ENCODE peak calls at places on chromosome 2, in five cellular contexts. H, A, M, Z and N are unnamed samples.
A peak's percentile ranks its signal among the peaks of the same experiment; 100 is the strongest.

GRCh38 chr2:133293544-133294270 is 274.6 kb downstream of the NCKAP5 start:
- DNase-seq in H (no peak), A (no peak), M (no peak), Z (no peak), N (no peak)

GRCh38 chr2:109032229-109032800 is 43.3 kb upstream of the EDAR start:
- DNase-seq in H (peak; percentile 7), A (no peak), M (no peak), Z (no peak), N (no peak)

GRCh38 chr2:44150473-44150872 is 18.2 kb upstream of the PPM1B start:
- DNase-seq in H (no peak), A (no peak), M (no peak), Z (no peak), N (no peak)

GRCh38 chr2:55158111-55158814 is 73.8 kb downstream of the CLHC1 start:
- DNase-seq in H (no peak), A (no peak), M (no peak), Z (no peak), N (no peak)

GRCh38 chr2:186641807-186642321 is 52.0 kb upstream of the FAM171B start:
- DNase-seq in H (no peak), A (peak; percentile 15), M (no peak), Z (peak; percentile 69), N (peak; percentile 51)

GRCh38 chr2:37698931-37699481 is 27.6 kb upstream of the CDC42EP3 start:
- DNase-seq in H (no peak), A (no peak), M (no peak), Z (no peak), N (no peak)

GRCh38 chr2:219689676-219690628 is 62.5 kb downstream of the SLC4A3 start:
- DNase-seq in H (no peak), A (peak; percentile 29), M (no peak), Z (peak; percentile 67), N (peak; percentile 44)

GRCh38 chr2:174633621-174633927 is 36.0 kb upstream of the WIPF1 start:
- DNase-seq in H (no peak), A (no peak), M (peak; percentile 77), Z (no peak), N (no peak)

GRCh38 chr2:223967981-223968380 is 10.7 kb downstream of the MRPL44 start:
- DNase-seq in H (no peak), A (no peak), M (no peak), Z (no peak), N (no peak)

GRCh38 chr2:189541591-189541990 is 39.0 kb downstream of the SLC40A1 start:
- DNase-seq in H (no peak), A (no peak), M (no peak), Z (no peak), N (peak; percentile 70)

GRCh38 chr2:218959141-218959731 is at the start of gene CDK5R2:
- DNase-seq in H (no peak), A (peak; percentile 81), M (peak; percentile 86), Z (peak; percentile 97), N (peak; percentile 51)

GRCh38 chr2:127081826-127082633 is 24.9 kb downstream of the BIN1 start:
- DNase-seq in H (no peak), A (peak; percentile 61), M (peak; percentile 97), Z (peak; percentile 44), N (no peak)

GRCh38 chr2:46094689-46095088 is 202.5 kb upstream of the EPAS1 start:
- DNase-seq in H (no peak), A (no peak), M (no peak), Z (no peak), N (no peak)

GRCh38 chr2:27240406-27240805 is 22.4 kb downstream of the SLC30A3 start:
- DNase-seq in H (no peak), A (no peak), M (no peak), Z (no peak), N (no peak)

GRCh38 chr2:54626884-54627283 is 96.6 kb upstream of the EML6 start:
- DNase-seq in H (no peak), A (no peak), M (no peak), Z (no peak), N (no peak)

GRCh38 chr2:145158051-145158586 is 638.2 kb upstream of the ZEB2 start:
- DNase-seq in H (peak; percentile 83), A (peak; percentile 24), M (no peak), Z (no peak), N (peak; percentile 6)

DNA sequence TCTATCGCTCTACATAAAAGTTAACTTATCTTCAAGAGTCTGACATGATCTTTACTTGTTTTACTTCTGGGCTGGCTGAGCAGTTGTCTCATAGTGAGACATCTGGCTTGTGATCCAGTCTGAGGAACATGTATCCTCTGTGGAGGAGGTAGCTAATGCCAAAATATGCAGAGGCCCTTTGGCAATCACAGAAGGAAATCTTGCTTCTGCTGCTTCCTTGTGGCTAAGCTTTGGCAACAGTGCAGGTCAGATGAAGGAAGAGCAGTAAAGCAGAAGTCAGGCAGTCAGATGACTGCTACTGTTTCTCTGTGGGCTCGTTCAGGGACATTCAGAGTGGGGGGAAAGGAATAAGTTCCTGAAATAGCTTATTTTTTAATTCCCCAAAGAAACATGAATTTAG is 22.3 kb downstream of the DOK1 start:
- DNase-seq in H (no peak), A (no peak), M (no peak), Z (no peak), N (peak; percentile 57)
- TF ChIP-seq POLR2AphosphoS5 in H (peak; percentile 13), A (no peak), M (no peak), Z (no peak), N (peak; percentile 79)

GRCh38 chr2:216502776-216503629 is 4.4 kb downstream of the RPL37A start:
- DNase-seq in H (no peak), A (no peak), M (no peak), Z (no peak), N (no peak)
- H3K4me1 ChIP-seq in H (peaks cover 26% of the 10 kb centered on the region), A (peaks cover 46% of the 10 kb centered on the region), M (peaks cover 32% of the 10 kb centered on the region), Z (peaks cover 29% of the 10 kb centered on the region), N (peaks cover 11% of the 10 kb centered on the region)

DNA sequence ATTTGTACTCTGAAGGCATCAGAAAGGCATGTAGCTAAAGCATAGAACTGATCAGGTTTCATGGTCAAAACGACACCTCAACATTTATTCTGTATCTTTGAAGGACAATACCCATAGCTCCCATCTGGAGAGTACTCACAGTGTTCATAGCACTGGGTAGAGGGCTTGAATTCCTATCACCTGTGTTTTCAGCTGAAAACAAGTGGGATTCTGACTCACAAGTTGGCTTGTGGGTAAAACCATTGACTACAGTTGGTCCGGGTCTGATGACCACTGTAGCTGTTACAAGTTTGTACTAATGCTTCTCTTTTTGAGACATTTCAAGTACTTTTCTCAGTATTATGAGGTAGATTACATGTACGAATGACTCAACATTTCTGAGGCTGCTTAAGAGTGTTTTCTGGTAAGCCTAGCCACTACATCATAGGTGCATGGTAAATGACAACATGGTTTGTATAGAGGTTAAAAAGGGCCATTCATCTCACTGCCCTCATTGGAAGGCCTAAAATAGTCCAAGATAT is 68.6 kb upstream of the PELI1 start:
- DNase-seq in H (no peak), A (no peak), M (no peak), Z (peak; percentile 36), N (no peak)
- TF ChIP-seq POLR2AphosphoS5 in H (no peak), A (no peak), M (no peak), Z (no peak), N (no peak)

DNA sequence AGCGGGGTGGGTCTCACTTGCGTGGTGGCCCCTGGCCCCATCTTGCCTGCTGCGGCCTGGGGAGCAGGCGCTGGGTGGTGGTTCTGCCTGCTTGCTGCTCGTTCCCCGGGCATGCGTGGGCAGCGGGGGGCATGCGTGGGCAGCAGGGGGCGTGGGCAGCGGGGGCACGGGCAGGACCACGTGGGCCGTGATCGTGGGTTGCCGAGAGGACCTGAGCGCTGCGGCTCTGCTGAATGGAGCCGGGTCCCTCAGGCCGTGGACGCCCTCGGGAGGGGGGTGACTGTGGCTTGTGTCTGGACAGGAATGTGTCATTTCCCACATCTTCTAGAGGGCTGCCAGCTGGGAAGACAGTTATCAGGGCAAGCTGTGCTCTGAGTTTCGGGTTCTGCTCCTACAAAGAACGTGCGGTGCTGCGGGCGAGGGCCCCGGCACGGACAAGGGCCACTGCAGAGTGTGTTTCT is 8.3 kb upstream of the GAL3ST2 start:
- DNase-seq in H (no peak), A (no peak), M (peak; percentile 70), Z (no peak), N (no peak)
- H3K4me1 ChIP-seq in H (peaks cover 10% of the 10 kb centered on the region), A (peaks cover 15% of the 10 kb centered on the region), M (peaks cover 10% of the 10 kb centered on the region), Z (no peaks in the 10 kb centered on the region), N (no peaks in the 10 kb centered on the region)

GRCh38 chr2:149861034-149861433 is 273.5 kb upstream of the MMADHC start:
- DNase-seq in H (no peak), A (no peak), M (no peak), Z (no peak), N (no peak)

GRCh38 chr2:149857344-149857743 is 269.8 kb upstream of the MMADHC start:
- DNase-seq in H (no peak), A (no peak), M (no peak), Z (no peak), N (no peak)

GRCh38 chr2:149860276-149860921 is 272.8 kb upstream of the MMADHC start:
- DNase-seq in H (no peak), A (no peak), M (no peak), Z (no peak), N (no peak)

GRCh38 chr2:149858214-149858613 is 270.6 kb upstream of the MMADHC start:
- DNase-seq in H (no peak), A (no peak), M (no peak), Z (no peak), N (no peak)

DNA sequence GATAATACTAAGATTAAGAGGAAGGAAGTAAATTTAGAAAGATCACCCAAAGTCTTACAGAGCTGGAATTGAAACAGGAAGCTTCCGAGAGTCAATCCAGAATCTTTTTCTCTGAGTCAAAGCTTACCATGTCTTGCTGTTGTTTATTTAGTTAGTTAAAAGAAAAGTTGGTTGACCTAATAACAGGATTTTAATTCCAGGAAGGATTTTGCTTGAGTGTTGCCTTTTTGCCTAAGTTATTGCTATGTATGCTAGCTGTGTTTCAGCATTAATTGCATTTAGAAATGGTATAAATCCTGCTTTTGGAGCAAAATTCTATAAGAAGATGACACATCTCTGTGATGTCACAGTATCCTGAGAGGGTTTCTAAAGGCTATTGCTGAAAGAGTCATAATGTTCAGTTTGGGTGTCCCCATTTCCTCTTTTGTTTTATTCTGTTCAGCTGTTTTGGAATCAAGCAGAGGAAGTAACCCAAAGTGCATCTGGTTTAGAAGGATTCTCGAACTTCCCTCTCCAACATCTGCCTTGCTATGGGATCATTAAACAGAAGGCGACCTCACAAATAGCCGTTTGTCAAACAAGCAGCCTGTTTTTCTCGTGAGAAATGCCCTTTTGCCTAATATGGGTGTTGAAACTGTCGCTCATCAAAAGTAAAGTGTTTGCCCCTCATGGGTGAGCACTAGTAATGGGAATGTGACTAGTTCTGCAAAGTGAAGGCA is 271.5 kb upstream of the MMADHC start:
- DNase-seq in H (no peak), A (no peak), M (no peak), Z (no peak), N (no peak)
- TF ChIP-seq POLR2AphosphoS5 in H (no peak), A (no peak), M (no peak), Z (no peak), N (no peak)